ENCODE peak calls at places on chromosome 9, in five cellular contexts. K is heart left ventricle, C is GM12878, L is heart right ventricle, S is IMR-90. V is an unnamed sample.
A peak's percentile ranks its signal among the peaks of the same experiment; 100 is the strongest.

GRCh38 chr9:126962336-126962735 is 47.8 kb downstream of the RALGPS1 start:
- DNase-seq in S (no peak), C (no peak), K (no peak), L (no peak), V (no peak)

GRCh38 chr9:97529363-97530076 is 28.1 kb downstream of the TMOD1 start:
- DNase-seq in K (peak; percentile 77), C (peak; percentile 78), S (peak; percentile 43), L (peak; percentile 79), V (no peak)

GRCh38 chr9:137972988-137973470 is 95.4 kb downstream of the CACNA1B start:
- DNase-seq in L (no peak), C (no peak), K (no peak), S (no peak), V (no peak)

GRCh38 chr9:37747271-37747753 is 6.3 kb upstream of the TRMT10B start:
- DNase-seq in S (peak; percentile 78), L (peak; percentile 35), C (peak; percentile 3), K (peak; percentile 49), V (peak; percentile 43)

GRCh38 chr9:5569891-5570290 is 59.0 kb upstream of the RIC1 start:
- DNase-seq in C (no peak), L (no peak), S (no peak), K (no peak), V (no peak)

GRCh38 chr9:18346761-18347160 is 127.2 kb upstream of the ADAMTSL1 start:
- DNase-seq in C (no peak), K (no peak), S (no peak), L (no peak), V (no peak)

GRCh38 chr9:806285-807156 is 35.0 kb upstream of the DMRT1 start:
- DNase-seq in C (peak; percentile 4), L (no peak), S (peak; percentile 51), K (no peak), V (no peak)

GRCh38 chr9:102669220-102669619 is 325.9 kb upstream of the CYLC2 start:
- DNase-seq in S (no peak), L (no peak), C (no peak), K (no peak), V (no peak)

GRCh38 chr9:36192196-36192595 is 1.5 kb downstream of the CLTA start:
- DNase-seq in S (peak; percentile 20), C (no peak), L (no peak), K (no peak), V (no peak)

GRCh38 chr9:11618241-11618805 is 1005.5 kb upstream of the PTPRD start:
- DNase-seq in K (no peak), S (no peak), L (no peak), C (no peak), V (no peak)

GRCh38 chr9:82805027-82805426 is 257.9 kb downstream of the RASEF start:
- DNase-seq in S (no peak), K (no peak), L (no peak), C (no peak), V (no peak)

GRCh38 chr9:117278020-117278419 is 136.8 kb downstream of the ASTN2 start:
- DNase-seq in S (no peak), L (no peak), K (no peak), C (no peak), V (no peak)

GRCh38 chr9:130313103-130313858 is 47.7 kb downstream of the HMCN2 start:
- DNase-seq in S (no peak), K (peak; percentile 22), C (no peak), L (no peak), V (no peak)

GRCh38 chr9:14212697-14213420 is 101.1 kb downstream of the NFIB start:
- DNase-seq in L (no peak), S (no peak), C (no peak), K (no peak), V (no peak)

GRCh38 chr9:12775963-12776774 is 1.3 kb downstream of the LURAP1L start:
- DNase-seq in S (peak; percentile 89), C (no peak), K (peak; percentile 90), L (peak; percentile 82), V (no peak)

GRCh38 chr9:112103405-112103804 is 71.7 kb downstream of the SUSD1 start:
- DNase-seq in S (no peak), K (no peak), C (no peak), L (no peak), V (no peak)
- H3K4me1 ChIP-seq in S (no peaks in the 10 kb centered on the region), K (no peaks in the 10 kb centered on the region), C (peaks cover 4% of the 10 kb centered on the region), L (no peaks in the 10 kb centered on the region), V (no peaks in the 10 kb centered on the region)

DNA sequence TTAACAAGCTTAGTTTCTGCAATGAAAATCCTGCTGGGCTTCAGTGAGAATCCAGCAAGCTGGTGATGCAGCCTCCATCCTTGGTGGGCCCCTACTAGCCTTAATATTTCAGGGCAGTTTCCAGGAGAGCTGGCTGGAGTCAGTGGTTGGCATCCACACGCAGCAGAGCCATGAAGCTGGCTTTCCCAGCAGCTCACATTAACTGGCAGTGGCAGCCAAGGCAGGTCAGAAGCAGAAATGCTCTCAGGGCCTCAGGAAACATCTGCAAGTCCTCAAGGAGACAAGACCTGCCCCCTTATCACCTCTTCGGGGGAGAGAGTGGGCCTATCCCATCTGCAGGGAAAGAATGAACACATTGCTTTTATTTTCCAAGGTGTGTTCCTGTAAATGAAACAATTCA is 20.7 kb upstream of the MEGF9 start:
- DNase-seq in K (no peak), L (no peak), S (no peak), C (no peak), V (no peak)
- H3K27ac ChIP-seq in K (no peak overlapping the region), L (peak overlapping the region; percentile 25), S (peak overlapping the region; percentile 89), C (no peak overlapping the region), V (no peak overlapping the region)

GRCh38 chr9:124017929-124018730 is 6.6 kb downstream of the LHX2 start:
- DNase-seq in L (no peak), C (no peak), K (no peak), S (no peak), V (no peak)
- H3K4me3 ChIP-seq in L (peak overlapping the region; percentile 27), C (no peak overlapping the region), K (peak overlapping the region; percentile 55), S (no peak overlapping the region), V (no peak overlapping the region)

DNA sequence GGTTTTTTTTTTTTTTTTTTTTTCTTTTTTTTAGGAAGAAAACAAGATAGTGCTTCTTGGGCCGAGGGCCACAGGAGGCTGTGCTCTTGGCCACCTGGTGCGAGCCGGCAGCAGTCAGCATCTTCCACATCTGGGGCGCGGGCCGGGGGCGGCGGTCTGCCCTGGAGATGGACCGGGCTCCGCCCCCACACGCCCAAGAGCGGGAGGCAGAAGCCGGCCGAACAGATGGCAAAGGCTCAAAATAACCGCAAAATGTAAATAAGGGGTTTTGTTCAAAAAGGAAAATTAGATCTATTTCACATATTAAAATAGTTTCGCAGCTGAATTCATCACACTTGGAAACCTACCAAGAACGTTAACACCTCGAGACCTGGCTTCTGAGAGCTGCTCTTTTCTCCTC is 51.5 kb upstream of the UBAC1 start:
- DNase-seq in L (no peak), C (no peak), K (peak; percentile 50), S (peak; percentile 15), V (no peak)
- H3K4me1 ChIP-seq in L (peaks cover 27% of the 10 kb centered on the region), C (no peaks in the 10 kb centered on the region), K (peaks cover 20% of the 10 kb centered on the region), S (peaks cover 20% of the 10 kb centered on the region), V (no peaks in the 10 kb centered on the region)

DNA sequence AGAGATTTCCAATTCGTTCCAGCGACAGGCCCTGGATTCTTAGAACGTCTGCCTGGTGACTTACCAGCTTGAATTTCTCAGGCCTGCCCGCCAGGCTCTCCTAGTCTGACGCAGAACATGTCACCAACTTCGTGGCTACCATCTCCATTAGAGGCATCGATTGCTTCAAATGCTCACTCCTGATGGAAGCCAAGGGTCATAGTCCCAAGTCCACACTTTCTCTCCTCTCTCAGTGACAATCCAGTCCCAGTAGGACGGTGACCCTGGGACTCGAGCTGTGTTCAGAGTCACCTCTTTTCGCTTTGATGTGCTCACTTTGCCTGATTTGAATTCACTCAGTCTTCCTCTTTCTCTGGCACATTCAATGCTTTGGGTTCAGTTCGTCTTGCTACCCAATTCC is 94.8 kb downstream of the GADD45G start:
- DNase-seq in K (no peak), L (no peak), S (no peak), C (no peak), V (no peak)
- H3K27ac ChIP-seq in K (no peak overlapping the region), L (no peak overlapping the region), S (no peak overlapping the region), C (no peak overlapping the region), V (no peak overlapping the region)